ENCODE peak calls at places on chromosomes 2 and 18, in five cellular contexts. O is HCT116, B is PC-3, J is GM23248, I is SK-N-SH. Z is an unnamed sample.

GRCh38 chr18:38940863-38941531 is 1375.4 kb upstream of the CELF4 start:
- DNase-seq in I (no peak), O (peak; percentile 77), J (peak; percentile 9), B (peak; percentile 75), Z (no peak)

GRCh38 chr2:177254433-177255226 is 9.9 kb downstream of the NFE2L2 start:
- DNase-seq in B (no peak), I (peak; percentile 24), O (peak; percentile 60), J (peak; percentile 37), Z (peak; percentile 86)

GRCh38 chr2:48482313-48482712 is 47.6 kb upstream of the STON1 start:
- DNase-seq in J (no peak), I (no peak), O (no peak), B (no peak), Z (no peak)

GRCh38 chr18:41060967-41061366 is 894.1 kb upstream of the PIK3C3 start:
- DNase-seq in I (no peak), J (no peak), O (no peak), B (peak; percentile 8), Z (no peak)

GRCh38 chr2:70930371-70931329 is 5.0 kb upstream of the ATP6V1B1 start:
- DNase-seq in O (no peak), J (no peak), B (no peak), I (no peak), Z (no peak)

GRCh38 chr2:70901235-70902066 is 34.2 kb upstream of the ATP6V1B1 start:
- DNase-seq in J (peak; percentile 62), I (peak; percentile 71), B (no peak), O (no peak), Z (peak; percentile 76)

GRCh38 chr2:182642328-182642727 is 73.7 kb upstream of the DNAJC10 start:
- DNase-seq in J (peak; percentile 50), O (peak; percentile 63), I (peak; percentile 41), B (peak; percentile 65), Z (peak; percentile 38)

GRCh38 chr2:221570321-221571107 is 1.6 kb downstream of the EPHA4 start:
- DNase-seq in J (peak; percentile 45), O (no peak), I (peak; percentile 3), B (peak; percentile 39), Z (peak; percentile 75)

GRCh38 chr2:19635951-19636505 is 265.8 kb downstream of the TTC32 start:
- DNase-seq in O (no peak), B (no peak), I (no peak), J (no peak), Z (no peak)

GRCh38 chr2:151009437-151010175 is 252.1 kb downstream of the RBM43 start:
- DNase-seq in I (no peak), B (no peak), J (no peak), O (no peak), Z (no peak)

GRCh38 chr2:19100570-19100969 is 257.9 kb downstream of the OSR1 start:
- DNase-seq in B (peak; percentile 81), I (no peak), O (no peak), J (no peak), Z (no peak)

GRCh38 chr2:150162241-150162942 is 325.1 kb downstream of the RND3 start:
- DNase-seq in O (no peak), B (no peak), J (no peak), I (peak; percentile 42), Z (no peak)

GRCh38 chr18:24130494-24130893 is 8.4 kb upstream of the CABYR start:
- DNase-seq in I (no peak), J (no peak), O (no peak), B (no peak), Z (no peak)

GRCh38 chr2:165155152-165155551 is 48.7 kb downstream of the SCN3A start:
- DNase-seq in O (no peak), J (no peak), I (no peak), B (no peak), Z (no peak)

GRCh38 chr18:11362856-11363255 is 213.5 kb upstream of the PIEZO2 start:
- DNase-seq in J (no peak), O (no peak), B (no peak), I (no peak), Z (no peak)

GRCh38 chr2:203590496-203590895 is 55.4 kb upstream of the RAPH1 start:
- DNase-seq in B (no peak), O (no peak), I (no peak), J (no peak), Z (no peak)

GRCh38 chr18:31176531-31176930 is 13.9 kb upstream of the DSC1 start:
- DNase-seq in O (no peak), B (no peak), J (no peak), I (no peak), Z (no peak)

GRCh38 chr2:129895061-129895460 is 84.4 kb upstream of the RAB6C start:
- DNase-seq in J (no peak), O (no peak), B (no peak), I (no peak), Z (no peak)

GRCh38 chr18:59144483-59144882 is 4.8 kb downstream of the SEC11C start:
- DNase-seq in J (no peak), O (no peak), I (no peak), B (no peak), Z (no peak)

GRCh38 chr18:59143441-59143840 is 3.8 kb downstream of the SEC11C start:
- DNase-seq in J (peak; percentile 31), O (no peak), B (no peak), I (no peak), Z (no peak)

GRCh38 chr18:59140287-59140885 is 702 bp downstream of the SEC11C start:
- DNase-seq in O (no peak), I (no peak), B (peak; percentile 55), J (peak; percentile 61), Z (peak; percentile 64)

GRCh38 chr18:59141294-59142068 is 1.8 kb downstream of the SEC11C start:
- DNase-seq in I (no peak), J (no peak), B (no peak), O (no peak), Z (no peak)

GRCh38 chr18:59142274-59142673 is 2.6 kb downstream of the SEC11C start:
- DNase-seq in O (no peak), J (no peak), I (no peak), B (no peak), Z (no peak)
- H3K9ac ChIP-seq in O (no peak overlapping the region), J (no peak overlapping the region), I (no peak overlapping the region), B (no peak overlapping the region), Z (no peak overlapping the region)

GRCh38 chr2:241854342-241855244 is 4.1 kb downstream of the PDCD1 start:
- DNase-seq in O (no peak), I (peak; percentile 62), J (no peak), B (no peak), Z (no peak)
- TF ChIP-seq EZH2phosphoT487 in O (no peak), I (no peak), J (no peak), B (no peak), Z (no peak)

GRCh38 chr18:458016-458415 is 42.5 kb downstream of the COLEC12 start:
- DNase-seq in J (no peak), O (no peak), B (no peak), I (no peak), Z (no peak)
- H3K9ac ChIP-seq in J (peak overlapping the region; percentile 64), O (no peak overlapping the region), B (no peak overlapping the region), I (no peak overlapping the region), Z (no peak overlapping the region)

DNA sequence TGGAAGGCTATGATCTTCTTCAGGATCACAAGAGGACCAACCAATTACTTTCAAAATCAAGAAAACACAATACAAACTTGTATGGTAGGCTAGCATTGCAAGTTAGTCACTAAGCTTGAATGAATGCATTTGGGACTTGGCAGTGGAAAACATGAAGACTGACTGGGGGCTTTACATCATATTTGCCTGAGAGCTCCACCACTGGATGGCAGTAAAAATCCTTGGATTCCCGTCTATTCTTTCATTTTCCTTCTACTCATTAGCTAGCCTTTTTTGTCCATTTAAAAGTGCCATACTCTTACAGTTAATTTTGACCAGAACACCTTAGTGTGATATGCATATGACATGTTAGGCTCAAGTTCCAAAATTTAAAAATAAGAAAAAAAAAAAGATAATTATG is 63.5 kb upstream of the RASGRP3 start:
- DNase-seq in B (peak; percentile 73), O (peak; percentile 18), I (peak; percentile 18), J (peak; percentile 71), Z (peak; percentile 33)
- TF ChIP-seq EZH2phosphoT487 in B (no peak), O (no peak), I (no peak), J (no peak), Z (no peak)

GRCh38 chr2:230868151-230868946 is 3.6 kb downstream of the ITM2C start:
- DNase-seq in O (no peak), B (no peak), I (peak; percentile 58), J (no peak), Z (peak; percentile 48)
- H3K9ac ChIP-seq in O (no peak overlapping the region), B (no peak overlapping the region), I (no peak overlapping the region), J (no peak overlapping the region), Z (no peak overlapping the region)

Z was measured in neural progenitor cell.